ENCODE peak calls at places on chromosomes 2 and 18, in four cellular contexts. B, Z, O and X are unnamed samples.

GRCh38 chr18:48805826-48806535 is 144.8 kb downstream of the SMAD7 start:
- DNase-seq in B (peak; percentile 17), Z (no peak), O (peak; percentile 9), X (peak; percentile 7)

GRCh38 chr2:71277536-71278103 is 50.7 kb upstream of the PAIP2B start:
- DNase-seq in B (peak; percentile 37), Z (no peak), O (peak; percentile 77), X (no peak)

GRCh38 chr18:26928669-26929313 is 63.3 kb upstream of the AQP4 start:
- DNase-seq in B (no peak), Z (no peak), O (no peak), X (peak; percentile 35)

GRCh38 chr2:39488450-39488849 is 51.4 kb upstream of the MAP4K3 start:
- DNase-seq in B (no peak), Z (peak; percentile 95), O (no peak), X (no peak)

GRCh38 chr18:28175930-28176673 is 828 bp downstream of the CDH2 start:
- DNase-seq in B (no peak), Z (peak; percentile 27), O (no peak), X (no peak)

GRCh38 chr18:7021994-7022840 is 95.4 kb downstream of the LAMA1 start:
- DNase-seq in B (peak; percentile 75), Z (peak; percentile 43), O (no peak), X (peak; percentile 73)

GRCh38 chr18:58635891-58636290 is 7.0 kb upstream of the ALPK2 start:
- DNase-seq in B (no peak), Z (peak; percentile 80), O (no peak), X (no peak)

GRCh38 chr2:172299741-172300140 is 127.6 kb upstream of the ITGA6 start:
- DNase-seq in B (peak; percentile 64), Z (peak; percentile 91), O (no peak), X (peak; percentile 53)

GRCh38 chr2:121888189-121888557 is 132.7 kb downstream of the TSN start:
- DNase-seq in B (no peak), Z (no peak), O (no peak), X (no peak)

GRCh38 chr2:240437861-240438809 is 2.7 kb downstream of the GPC1 start:
- DNase-seq in B (peak; percentile 60), Z (peak; percentile 42), O (peak; percentile 90), X (peak; percentile 78)

GRCh38 chr2:119225084-119225864 is 1.6 kb downstream of the STEAP3 start:
- DNase-seq in B (peak; percentile 76), Z (peak; percentile 32), O (no peak), X (peak; percentile 75)

GRCh38 chr2:162161634-162162033 is 9.6 kb upstream of the GCG start:
- DNase-seq in B (no peak), Z (no peak), O (no peak), X (no peak)

GRCh38 chr2:145687445-145688104 is 1167.7 kb upstream of the ZEB2 start:
- DNase-seq in B (no peak), Z (peak; percentile 21), O (no peak), X (no peak)

GRCh38 chr2:105437708-105438103 is 38.9 kb upstream of the FHL2 start:
- DNase-seq in B (no peak), Z (peak; percentile 90), O (no peak), X (no peak)

GRCh38 chr2:144330951-144331651 is 188.8 kb downstream of the ZEB2 start:
- DNase-seq in B (no peak), Z (peak; percentile 18), O (no peak), X (no peak)

GRCh38 chr2:3202926-3203325 is 174.7 kb downstream of the EIPR1 start:
- DNase-seq in B (no peak), Z (no peak), O (no peak), X (no peak)

GRCh38 chr2:238255146-238255545 is 15.3 kb upstream of the HES6 start:
- DNase-seq in B (no peak), Z (no peak), O (peak; percentile 59), X (no peak)

GRCh38 chr2:150267651-150268415 is 219.6 kb downstream of the RND3 start:
- DNase-seq in B (no peak), Z (peak; percentile 23), O (no peak), X (no peak)

GRCh38 chr2:127597046-127597983 is 48.6 kb upstream of the GPR17 start:
- DNase-seq in B (no peak), Z (no peak), O (peak; percentile 38), X (peak; percentile 17)

GRCh38 chr18:37476182-37476581 is 89.4 kb downstream of the CELF4 start:
- DNase-seq in B (peak; percentile 19), Z (peak; percentile 14), O (no peak), X (no peak)

GRCh38 chr18:73274812-73275621 is 407.2 kb upstream of the NETO1 start:
- DNase-seq in B (no peak), Z (no peak), O (no peak), X (no peak)

GRCh38 chr2:86039178-86039962 is 66.3 kb downstream of the POLR1A start:
- DNase-seq in B (no peak), Z (no peak), O (peak; percentile 33), X (peak; percentile 17)

GRCh38 chr2:29097569-29097968 is 17.6 kb upstream of the CLIP4 start:
- DNase-seq in B (no peak), Z (no peak), O (no peak), X (no peak)

GRCh38 chr2:40325111-40325510 is 126.8 kb downstream of the SLC8A1 start:
- DNase-seq in B (no peak), Z (no peak), O (no peak), X (no peak)

GRCh38 chr2:21372654-21373053 is 248.9 kb downstream of the TDRD15 start:
- DNase-seq in B (no peak), Z (peak; percentile 50), O (no peak), X (no peak)

GRCh38 chr2:206255003-206255402 is 19.5 kb upstream of the ZDBF2 start:
- DNase-seq in B (no peak), Z (no peak), O (no peak), X (no peak)

GRCh38 chr2:217247511-217247910 is 387.6 kb upstream of the TNP1 start:
- DNase-seq in B (no peak), Z (no peak), O (no peak), X (peak; percentile 33)

GRCh38 chr18:32092422-32093105 is 890 bp downstream of the RNF138 start:
- DNase-seq in B (peak; percentile 100), Z (peak; percentile 94), O (peak; percentile 100), X (peak; percentile 99)

GRCh38 chr2:113173563-113174368 is at the start of gene PSD4:
- DNase-seq in B (peak; percentile 56), Z (no peak), O (no peak), X (peak; percentile 59)

GRCh38 chr18:67672142-67672541 is 155.6 kb upstream of the DSEL start:
- DNase-seq in B (no peak), Z (peak; percentile 23), O (no peak), X (no peak)

GRCh38 chr2:229712125-229712524 is 2.2 kb downstream of the DNER start:
- DNase-seq in B (no peak), Z (peak; percentile 23), O (no peak), X (no peak)

GRCh38 chr18:22606563-22607283 is 189.0 kb upstream of the CTAGE1 start:
- DNase-seq in B (no peak), Z (peak; percentile 54), O (peak; percentile 76), X (no peak)

GRCh38 chr18:13511961-13512572 is 214.3 kb downstream of the FAM210A start:
- DNase-seq in B (no peak), Z (no peak), O (no peak), X (no peak)

GRCh38 chr2:1136071-1136470 is 185.4 kb downstream of the SNTG2 start:
- DNase-seq in B (no peak), Z (peak; percentile 4), O (no peak), X (no peak)

GRCh38 chr2:165141601-165142000 is 62.2 kb downstream of the SCN3A start:
- DNase-seq in B (no peak), Z (peak; percentile 3), O (no peak), X (no peak)

GRCh38 chr2:152165780-152166179 is 9.8 kb downstream of the STAM2 start:
- DNase-seq in B (no peak), Z (no peak), O (no peak), X (no peak)

GRCh38 chr2:219726916-219727315 is 99.5 kb downstream of the SLC4A3 start:
- DNase-seq in B (no peak), Z (no peak), O (no peak), X (no peak)

GRCh38 chr18:72360628-72361027 is 183.5 kb downstream of the CBLN2 start:
- DNase-seq in B (no peak), Z (no peak), O (no peak), X (no peak)

GRCh38 chr18:75269140-75269676 is 58.6 kb downstream of the TSHZ1 start:
- DNase-seq in B (no peak), Z (no peak), O (no peak), X (no peak)

GRCh38 chr2:183037660-183038340 is 457 bp downstream of the NCKAP1 start:
- DNase-seq in B (peak; percentile 51), Z (no peak), O (peak; percentile 84), X (no peak)

GRCh38 chr2:27888790-27889189 is 1.4 kb downstream of the RBKS start:
- DNase-seq in B (no peak), Z (peak; percentile 28), O (no peak), X (no peak)

GRCh38 chr2:27886322-27886721 is 3.9 kb downstream of the RBKS start:
- DNase-seq in B (no peak), Z (no peak), O (no peak), X (no peak)

GRCh38 chr2:27887122-27887521 is 3.1 kb downstream of the RBKS start:
- DNase-seq in B (no peak), Z (no peak), O (no peak), X (no peak)

GRCh38 chr2:27889774-27890145 is 427 bp downstream of the RBKS start:
- DNase-seq in B (peak; percentile 32), Z (no peak), O (no peak), X (no peak)

DNA sequence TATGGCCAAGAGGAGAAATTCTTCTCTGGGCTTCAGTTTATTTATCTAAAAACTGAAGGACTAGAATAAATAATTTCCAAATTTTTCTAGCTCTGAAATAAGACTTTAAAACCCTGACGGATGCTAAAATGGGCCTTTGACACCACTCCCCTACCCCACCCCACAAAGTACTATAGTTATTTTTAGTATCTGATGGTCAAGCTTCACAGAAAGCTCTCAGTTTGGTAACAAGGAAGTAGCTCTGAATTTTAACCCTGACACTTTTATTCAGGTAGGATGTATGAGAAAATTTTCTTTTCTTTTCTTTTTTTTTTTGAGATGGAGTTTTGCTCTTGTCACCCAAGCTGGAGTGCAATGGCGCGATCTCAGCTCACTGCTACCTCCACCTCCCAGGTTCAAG is 2.4 kb downstream of the RBKS start:
- DNase-seq in B (no peak), Z (no peak), O (no peak), X (no peak)
- H3K4me3 ChIP-seq in B (no peak overlapping the region), Z (no peak overlapping the region), O (no peak overlapping the region), X (no peak overlapping the region)

GRCh38 chr18:464311-464659 is 36.2 kb downstream of the COLEC12 start:
- DNase-seq in B (no peak), Z (no peak), O (no peak), X (no peak)
- H3K4me1 ChIP-seq in B (no peaks in the 10 kb centered on the region), Z (no peaks in the 10 kb centered on the region), O (no peaks in the 10 kb centered on the region), X (peaks cover 4% of the 10 kb centered on the region)

GRCh38 chr2:46964835-46965560 is 49.4 kb upstream of the MCFD2 start:
- DNase-seq in B (no peak), Z (no peak), O (no peak), X (no peak)
- H3K4me3 ChIP-seq in B (no peak overlapping the region), Z (no peak overlapping the region), O (no peak overlapping the region), X (no peak overlapping the region)

GRCh38 chr2:147855977-147856376 is 11.1 kb downstream of the ACVR2A start:
- DNase-seq in B (no peak), Z (no peak), O (no peak), X (no peak)

GRCh38 chr2:147862859-147863516 is 18.2 kb downstream of the ACVR2A start:
- DNase-seq in B (no peak), Z (no peak), O (no peak), X (no peak)

GRCh38 chr2:147855316-147855715 is 10.5 kb downstream of the ACVR2A start:
- DNase-seq in B (no peak), Z (no peak), O (no peak), X (no peak)

GRCh38 chr2:147863835-147864234 is 19.0 kb downstream of the ACVR2A start:
- DNase-seq in B (no peak), Z (no peak), O (no peak), X (no peak)

GRCh38 chr2:147860009-147860408 is 15.2 kb downstream of the ACVR2A start:
- DNase-seq in B (no peak), Z (no peak), O (no peak), X (no peak)
- H3K4me1 ChIP-seq in B (no peaks in the 10 kb centered on the region), Z (no peaks in the 10 kb centered on the region), O (peaks cover 4% of the 10 kb centered on the region), X (peaks cover 35% of the 10 kb centered on the region)